ENCODE peak calls at places on chromosomes 16 and 17, in eight cellular contexts. X is GM13977, A is NCI-H774, Q is substantia nigra, C is pancreas, U is prostate gland, O is NCI-H2081, K is NCI-H748 treated with DMSO at 0.1 percent for 48 hours. G is an unnamed sample.

GRCh38 chr16:50036426-50036825 is 11.4 kb downstream of the CNEP1R1 start:
- DNase-seq in A (peak), O (peak), U (no peak), X (no peak), K (no peak), C (no peak), Q (no peak), G (no peak)

GRCh38 chr17:81512984-81513668 is 527 bp upstream of the ACTG1 start:
- DNase-seq in C (peak), U (peak), K (peak), O (peak), X (peak), A (peak), Q (no peak), G (peak)

GRCh38 chr17:45953561-45953960 is 45.5 kb upstream of the STH start:
- DNase-seq in U (no peak), C (no peak), O (no peak), Q (no peak), X (no peak), K (no peak), A (no peak), G (no peak)

GRCh38 chr16:84323626-84324025 is 28.9 kb downstream of the WFDC1 start:
- DNase-seq in X (no peak), Q (no peak), U (no peak), K (no peak), C (no peak), A (no peak), O (no peak), G (no peak)

GRCh38 chr17:79033046-79033616 is 9.2 kb downstream of the C1QTNF1 start:
- DNase-seq in U (peak), Q (no peak), C (no peak), O (no peak), K (no peak), X (no peak), A (peak), G (no peak)

GRCh38 chr17:77836557-77837041 is 121.9 kb upstream of the TNRC6C start:
- DNase-seq in Q (no peak), U (peak), A (no peak), X (no peak), C (peak), K (no peak), O (peak), G (no peak)

GRCh38 chr17:74605361-74605760 is 13.3 kb upstream of the CD300LD start:
- DNase-seq in U (peak), A (no peak), C (no peak), Q (no peak), K (no peak), X (no peak), O (no peak), G (no peak)

GRCh38 chr17:64264891-64265290 is 1.8 kb upstream of the TEX2 start:
- DNase-seq in A (no peak), U (no peak), X (no peak), O (no peak), C (no peak), K (no peak), Q (no peak), G (no peak)

GRCh38 chr17:52536466-52536865 is 378.0 kb upstream of the CA10 start:
- DNase-seq in Q (no peak), X (no peak), O (no peak), K (no peak), U (no peak), A (no peak), C (peak), G (no peak)

G was measured in mesendoderm.